ENCODE peak calls at places on chromosomes 7 and 10, in six cellular contexts. P is GM12878; S is GM23338; K is small intestine; U is CD4-positive, alpha-beta memory T cell; V is hepatocyte. Q is an unnamed sample.

GRCh38 chr7:154409703-154410311 is 357.6 kb downstream of the DPP6 start:
- DNase-seq in P (no peak), S (peak; percentile 5), K (no peak), U (no peak), V (peak; percentile 77), Q (no peak)

GRCh38 chr7:40829201-40829600 is 694.4 kb downstream of the SUGCT start:
- DNase-seq in P (no peak), S (no peak), K (no peak), U (no peak), V (no peak), Q (no peak)

GRCh38 chr10:13095094-13095493 is 4.9 kb upstream of the OPTN start:
- DNase-seq in P (no peak), S (no peak), K (no peak), U (no peak), V (no peak), Q (no peak)

GRCh38 chr10:130387936-130388580 is 251.9 kb downstream of the GLRX3 start:
- DNase-seq in P (no peak), S (no peak), K (no peak), U (no peak), V (no peak), Q (no peak)

GRCh38 chr7:141698247-141699015 is 3.5 kb downstream of the DENND11 start:
- DNase-seq in P (peak; percentile 35), S (no peak), K (no peak), U (no peak), V (no peak), Q (no peak)

GRCh38 chr10:76936182-76936581 is 701.4 kb downstream of the KCNMA1 start:
- DNase-seq in P (no peak), S (no peak), K (no peak), U (no peak), V (no peak), Q (no peak)

GRCh38 chr7:31508823-31509222 is 5.1 kb upstream of the ITPRID1 start:
- DNase-seq in P (no peak), S (no peak), K (no peak), U (no peak), V (no peak), Q (no peak)

GRCh38 chr7:20200965-20201364 is 16.2 kb downstream of the MACC1 start:
- DNase-seq in P (no peak), S (no peak), K (no peak), U (no peak), V (no peak), Q (no peak)

GRCh38 chr10:6944450-6944849 is 364.4 kb upstream of the PRKCQ start:
- DNase-seq in P (no peak), S (no peak), K (no peak), U (no peak), V (no peak), Q (no peak)

GRCh38 chr10:80664071-80664680 is 126.5 kb downstream of the SH2D4B start:
- DNase-seq in P (no peak), S (peak; percentile 93), K (peak; percentile 72), U (no peak), V (peak; percentile 90), Q (peak; percentile 37)

GRCh38 chr7:34451923-34452322 is 206.1 kb upstream of the NPSR1 start:
- DNase-seq in P (no peak), S (no peak), K (no peak), U (no peak), V (peak; percentile 33), Q (no peak)

GRCh38 chr10:122242266-122242665 is 28.8 kb upstream of the BTBD16 start:
- DNase-seq in P (no peak), S (no peak), K (no peak), U (no peak), V (no peak), Q (no peak)

GRCh38 chr10:50613150-50613549 is 10.6 kb downstream of the SGMS1 start:
- DNase-seq in P (no peak), S (no peak), K (no peak), U (no peak), V (peak; percentile 23), Q (no peak)

GRCh38 chr7:101243786-101244384 is 996 bp downstream of the FIS1 start:
- DNase-seq in P (no peak), S (peak; percentile 82), K (peak; percentile 82), U (no peak), V (no peak), Q (no peak)

GRCh38 chr7:24216576-24217116 is 67.3 kb upstream of the NPY start:
- DNase-seq in P (no peak), S (no peak), K (no peak), U (no peak), V (peak; percentile 42), Q (no peak)

GRCh38 chr10:6995846-6996245 is 415.0 kb downstream of the SFMBT2 start:
- DNase-seq in P (no peak), S (no peak), K (no peak), U (no peak), V (no peak), Q (no peak)

GRCh38 chr10:70274643-70275042 is 9.2 kb downstream of the NPFFR1 start:
- DNase-seq in P (no peak), S (no peak), K (no peak), U (no peak), V (no peak), Q (no peak)

GRCh38 chr10:70360215-70360614 is 22.2 kb downstream of the LRRC20 start:
- DNase-seq in P (no peak), S (no peak), K (no peak), U (no peak), V (no peak), Q (no peak)

GRCh38 chr7:124032369-124033092 is at the start of gene TMEM229A:
- DNase-seq in P (no peak), S (peak; percentile 77), K (peak; percentile 50), U (no peak), V (peak; percentile 84), Q (no peak)

GRCh38 chr7:148185050-148185449 is 405.5 kb upstream of the C7orf33 start:
- DNase-seq in P (no peak), S (no peak), K (no peak), U (no peak), V (peak; percentile 58), Q (no peak)

GRCh38 chr7:40221836-40222235 is 87.0 kb downstream of the SUGCT start:
- DNase-seq in P (no peak), S (no peak), K (no peak), U (no peak), V (peak; percentile 14), Q (no peak)

GRCh38 chr7:158228986-158229385 is 358.6 kb downstream of the PTPRN2 start:
- DNase-seq in P (no peak), S (peak; percentile 25), K (no peak), U (no peak), V (no peak), Q (no peak)

GRCh38 chr7:30285067-30285530 is 702 bp downstream of the ZNRF2 start:
- DNase-seq in P (no peak), S (peak; percentile 46), K (peak; percentile 52), U (no peak), V (peak; percentile 76), Q (no peak)

GRCh38 chr7:30284298-30285066 is at the start of gene ZNRF2:
- DNase-seq in P (peak; percentile 97), S (peak; percentile 99), K (peak; percentile 100), U (peak; percentile 98), V (peak; percentile 99), Q (peak; percentile 100)

GRCh38 chr7:30285531-30286284 is 1.3 kb downstream of the ZNRF2 start:
- DNase-seq in P (no peak), S (peak; percentile 63), K (peak; percentile 69), U (peak; percentile 62), V (peak; percentile 34), Q (peak; percentile 49)

GRCh38 chr7:30282735-30283134 is 1.7 kb upstream of the ZNRF2 start:
- DNase-seq in P (no peak), S (no peak), K (no peak), U (no peak), V (no peak), Q (no peak)

GRCh38 chr7:30286749-30287148 is 2.4 kb downstream of the ZNRF2 start:
- DNase-seq in P (no peak), S (no peak), K (no peak), U (no peak), V (no peak), Q (no peak)
- H3K27ac ChIP-seq in P (no peak overlapping the region), S (no peak overlapping the region), K (peak overlapping the region; percentile 41), U (peak overlapping the region; percentile 10), V (peak overlapping the region; percentile 98), Q (no peak overlapping the region)

GRCh38 chr10:63214586-63214985 is 81.5 kb downstream of the NRBF2 start:
- DNase-seq in P (no peak), S (no peak), K (no peak), U (no peak), V (no peak), Q (no peak)

GRCh38 chr10:63221950-63222349 is 88.8 kb downstream of the NRBF2 start:
- DNase-seq in P (no peak), S (no peak), K (no peak), U (no peak), V (no peak), Q (no peak)

GRCh38 chr10:63213489-63213888 is 80.4 kb downstream of the NRBF2 start:
- DNase-seq in P (no peak), S (no peak), K (no peak), U (no peak), V (no peak), Q (no peak)

GRCh38 chr10:63219749-63220148 is 86.6 kb downstream of the NRBF2 start:
- DNase-seq in P (no peak), S (no peak), K (no peak), U (no peak), V (no peak), Q (no peak)

GRCh38 chr10:63217120-63217605 is 84.0 kb downstream of the NRBF2 start:
- DNase-seq in P (no peak), S (peak; percentile 72), K (peak; percentile 68), U (peak; percentile 64), V (peak; percentile 63), Q (peak; percentile 10)
- H3K36me3 ChIP-seq in P (peaks cover 15% of the 10 kb centered on the region), S (peaks cover 40% of the 10 kb centered on the region), K (no peaks in the 10 kb centered on the region), U (peaks cover 29% of the 10 kb centered on the region), V (no peaks in the 10 kb centered on the region), Q (peaks cover 32% of the 10 kb centered on the region)

DNA sequence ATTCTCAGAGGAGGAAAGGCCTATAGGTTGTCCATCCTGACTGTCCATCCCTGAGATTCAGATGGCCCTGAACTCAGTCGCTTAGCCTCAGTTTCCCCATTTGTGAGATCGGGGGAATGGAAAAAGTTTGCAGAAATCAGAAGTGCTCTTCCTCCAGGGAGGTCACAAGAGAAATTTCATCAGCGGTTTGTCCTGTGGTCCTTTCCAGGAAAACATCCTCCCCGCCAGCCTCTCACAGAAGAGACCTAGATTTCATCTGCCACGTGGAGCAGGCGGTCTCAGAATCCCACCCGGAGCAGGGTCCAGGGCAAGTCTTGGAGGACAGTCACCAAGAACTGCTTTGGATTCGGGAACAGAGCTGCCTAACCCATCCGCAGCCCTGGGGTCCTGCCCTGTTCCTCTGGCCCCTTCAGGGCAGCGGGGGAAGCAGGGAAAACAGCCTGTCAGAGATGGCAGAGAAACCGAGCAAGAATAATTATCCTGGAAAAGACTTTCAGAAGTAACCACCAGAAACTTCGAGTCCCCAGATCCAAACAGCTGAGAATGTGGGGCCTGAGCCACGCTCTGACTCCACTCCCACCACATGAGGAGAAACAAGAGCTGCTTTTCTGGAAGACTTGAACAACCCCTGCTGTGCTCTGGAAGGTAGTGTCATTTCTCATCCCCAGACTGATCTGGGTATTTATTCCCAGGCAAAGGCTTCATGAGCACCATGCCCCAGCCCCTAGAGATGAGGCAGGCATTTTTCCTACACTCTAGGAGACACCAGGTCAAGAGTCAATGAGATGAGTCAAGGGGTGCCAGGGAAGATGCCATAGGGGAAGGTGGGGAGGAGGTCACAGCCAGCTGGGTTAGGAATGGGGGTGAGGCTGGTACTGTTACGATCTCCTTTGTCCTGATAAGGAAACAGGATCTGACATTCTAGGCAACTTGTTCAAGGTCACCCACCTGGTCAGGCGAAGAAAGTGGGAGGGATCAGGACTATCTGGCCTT is 1.1 kb upstream of the TNS3 start:
- DNase-seq in P (no peak), S (no peak), K (no peak), U (no peak), V (no peak), Q (no peak)
- H3K4me1 ChIP-seq in P (no peaks in the 10 kb centered on the region), S (peaks cover 39% of the 10 kb centered on the region), K (peaks cover 5% of the 10 kb centered on the region), U (no peaks in the 10 kb centered on the region), V (peaks cover 32% of the 10 kb centered on the region), Q (no peaks in the 10 kb centered on the region)

GRCh38 chr7:35718047-35718446 is 23.1 kb upstream of the HERPUD2 start:
- DNase-seq in P (no peak), S (no peak), K (no peak), U (no peak), V (no peak), Q (no peak)
- H3K27ac ChIP-seq in P (no peak overlapping the region), S (no peak overlapping the region), K (no peak overlapping the region), U (no peak overlapping the region), V (peak overlapping the region; percentile 18), Q (no peak overlapping the region)